ENCODE peak calls at places on chromosomes 1 and 21, in nine cellular contexts. E is HepG2, I is upper lobe of left lung, K is H1, U is K562, Y is SK-N-SH, Z is esophagus muscularis mucosa, O is suprapubic skin, G is GM12878. Q is an unnamed sample.

GRCh38 chr1:16151200-16151708 is 4.6 kb downstream of the EPHA2 start:
- DNase-seq in E (no peak), I (no peak), K (no peak), U (peak), Y (peak), Z (no peak), O (no peak), G (no peak), Q (no peak)

GRCh38 chr1:44903261-44903660 is 60.2 kb upstream of the PTCH2 start:
- DNase-seq in E (no peak), I (no peak), K (no peak), U (no peak), Y (no peak), Z (no peak), O (no peak), G (no peak), Q (no peak)

GRCh38 chr1:176543360-176544136 is 80.6 kb downstream of the PAPPA2 start:
- DNase-seq in E (no peak), I (no peak), K (no peak), U (no peak), Y (no peak), Z (no peak), O (no peak), G (no peak), Q (no peak)

GRCh38 chr21:46049890-46050650 is 47.8 kb upstream of the COL6A2 start:
- DNase-seq in E (no peak), I (no peak), K (peak), U (no peak), Y (no peak), Z (peak), O (no peak), G (no peak), Q (no peak)

GRCh38 chr1:11645670-11646265 is 8.5 kb downstream of the FBXO2 start:
- DNase-seq in E (peak), I (no peak), K (peak), U (peak), Y (peak), Z (no peak), O (no peak), G (no peak), Q (peak)

GRCh38 chr1:32044246-32044645 is 28.5 kb upstream of the TMEM39B start:
- DNase-seq in E (no peak), I (no peak), K (no peak), U (no peak), Y (no peak), Z (no peak), O (no peak), G (no peak), Q (no peak)

GRCh38 chr1:19957779-19958178 is 21.6 kb downstream of the PLA2G2A start:
- DNase-seq in E (peak), I (no peak), K (no peak), U (no peak), Y (no peak), Z (no peak), O (no peak), G (no peak), Q (no peak)

GRCh38 chr1:1603671-1604373 is 3.9 kb upstream of the FNDC10 start:
- DNase-seq in E (no peak), I (peak), K (no peak), U (no peak), Y (no peak), Z (no peak), O (no peak), G (no peak), Q (no peak)

GRCh38 chr1:40930174-40930573 is 49.3 kb upstream of the CTPS1 start:
- DNase-seq in E (peak), I (no peak), K (no peak), U (no peak), Y (no peak), Z (no peak), O (no peak), G (no peak), Q (peak)

GRCh38 chr1:12229386-12229834 is 420 bp upstream of the VPS13D start:
- DNase-seq in E (no peak), I (no peak), K (no peak), U (no peak), Y (no peak), Z (no peak), O (no peak), G (no peak), Q (no peak)

GRCh38 chr21:42829954-42830353 is 49.4 kb downstream of the WDR4 start:
- DNase-seq in E (no peak), I (no peak), K (peak), U (no peak), Y (no peak), Z (no peak), O (peak), G (no peak), Q (no peak)

GRCh38 chr1:171790318-171790717 is 8.9 kb downstream of the METTL13 start:
- DNase-seq in E (no peak), I (no peak), K (no peak), U (no peak), Y (no peak), Z (no peak), O (no peak), G (no peak), Q (no peak)

GRCh38 chr1:231799363-231799986 is 172.9 kb downstream of the DISC1 start:
- DNase-seq in E (no peak), I (no peak), K (no peak), U (no peak), Y (no peak), Z (peak), O (no peak), G (no peak), Q (no peak)

GRCh38 chr1:212593696-212594335 is 14.7 kb upstream of the ATF3 start:
- DNase-seq in E (no peak), I (peak), K (no peak), U (no peak), Y (no peak), Z (peak), O (no peak), G (no peak), Q (no peak)

DNA sequence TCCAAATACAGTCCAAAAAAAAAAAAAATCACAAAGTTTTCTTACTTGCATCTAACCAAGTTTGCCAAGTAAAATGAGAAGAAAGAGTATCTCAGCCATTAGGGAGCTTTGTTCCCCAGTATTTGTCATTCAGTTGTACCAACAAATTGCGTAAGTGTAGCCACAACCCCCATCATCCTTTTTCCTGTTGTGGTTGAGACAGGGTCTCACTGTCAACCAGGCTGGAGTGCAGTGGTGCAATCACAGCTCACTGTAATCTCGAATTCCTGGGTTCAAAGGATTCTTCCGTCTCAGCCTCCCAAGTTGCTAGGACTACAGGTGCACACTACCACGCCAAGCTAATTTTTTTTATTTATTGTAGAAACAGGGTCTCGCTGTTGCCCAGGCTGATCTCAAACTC is 9.5 kb downstream of the STX6 start:
- DNase-seq in E (peak), I (no peak), K (no peak), U (no peak), Y (no peak), Z (no peak), O (no peak), G (no peak), Q (no peak)
- TF ChIP-seq POLR2AphosphoS5 in E (no peak), I (peak), K (no peak), U (no peak), Y (no peak), Z (no peak), O (no peak), G (no peak), Q (no peak)

GRCh38 chr1:166395729-166396128 is 228.9 kb upstream of the FAM78B start:
- DNase-seq in E (no peak), I (no peak), K (no peak), U (no peak), Y (no peak), Z (no peak), O (no peak), G (no peak), Q (no peak)

GRCh38 chr1:166390406-166390805 is 223.6 kb upstream of the FAM78B start:
- DNase-seq in E (no peak), I (no peak), K (no peak), U (no peak), Y (peak), Z (no peak), O (no peak), G (no peak), Q (no peak)

GRCh38 chr1:166391677-166392076 is 224.9 kb upstream of the FAM78B start:
- DNase-seq in E (no peak), I (no peak), K (no peak), U (no peak), Y (no peak), Z (no peak), O (no peak), G (no peak), Q (no peak)
- TF ChIP-seq EP300 in E (no peak), I (no peak), K (no peak), U (no peak), Y (no peak), Z (no peak), O (no peak), G (no peak), Q (no peak)

DNA sequence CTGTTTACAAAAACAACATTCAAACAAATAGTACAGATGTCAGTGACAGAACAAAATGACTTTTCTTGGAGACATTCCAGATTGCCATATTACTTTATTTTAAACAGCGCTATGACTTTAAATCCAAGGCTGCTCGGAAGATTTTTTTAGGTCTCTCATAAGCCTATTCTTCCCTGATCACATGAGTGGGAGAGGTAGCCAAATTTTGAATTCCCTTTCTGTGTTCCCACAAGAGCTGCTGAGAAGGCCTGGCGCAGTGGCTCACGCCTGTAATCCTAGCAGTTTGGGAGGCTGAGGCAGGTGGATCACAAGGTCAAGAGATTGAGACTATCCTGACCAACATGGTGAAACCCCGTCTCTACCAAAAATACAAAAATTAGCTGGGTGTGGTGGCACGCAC is 53.7 kb downstream of the SLC35A3 start:
- DNase-seq in E (no peak), I (no peak), K (no peak), U (no peak), Y (no peak), Z (no peak), O (no peak), G (no peak), Q (no peak)
- TF ChIP-seq POLR2AphosphoS5 in E (no peak), I (no peak), K (no peak), U (no peak), Y (no peak), Z (no peak), O (no peak), G (no peak), Q (no peak)

GRCh38 chr1:51517361-51518032 is 1.6 kb downstream of the EPS15 start:
- DNase-seq in E (no peak), I (no peak), K (no peak), U (no peak), Y (no peak), Z (no peak), O (no peak), G (no peak), Q (no peak)

GRCh38 chr1:51519048-51519856 is at the start of gene EPS15:
- DNase-seq in E (peak), I (peak), K (peak), U (peak), Y (peak), Z (peak), O (peak), G (no peak), Q (peak)

GRCh38 chr1:51518033-51518729 is 885 bp downstream of the EPS15 start:
- DNase-seq in E (peak), I (no peak), K (peak), U (peak), Y (no peak), Z (no peak), O (peak), G (peak), Q (peak)

GRCh38 chr1:51519857-51520699 is 1.0 kb upstream of the EPS15 start:
- DNase-seq in E (no peak), I (no peak), K (no peak), U (peak), Y (no peak), Z (no peak), O (no peak), G (no peak), Q (no peak)

DNA sequence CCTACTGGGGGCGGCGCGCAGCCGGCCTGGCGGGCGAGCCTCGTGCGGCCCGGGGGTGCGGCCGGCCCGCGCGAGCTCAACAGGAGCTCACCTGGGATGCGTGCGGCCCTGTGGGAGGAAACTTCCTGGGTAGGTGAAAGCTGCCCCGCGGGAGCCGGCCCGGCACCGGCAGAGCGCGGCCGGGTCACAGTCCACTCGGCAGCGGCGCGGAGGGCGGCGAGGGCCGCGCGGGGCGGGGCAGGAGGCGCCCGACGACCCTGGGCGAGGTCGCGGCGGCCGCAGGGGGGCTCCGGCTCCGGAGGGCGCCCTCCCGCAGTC is 377 bp downstream of the EPS15 start:
- DNase-seq in E (peak), I (no peak), K (peak), U (no peak), Y (peak), Z (no peak), O (peak), G (no peak), Q (peak)
- TF ChIP-seq EP300 in E (no peak), I (no peak), K (no peak), U (no peak), Y (no peak), Z (no peak), O (no peak), G (no peak), Q (no peak)

GRCh38 chr1:165376041-165376810 is 19.7 kb upstream of the LMX1A start:
- DNase-seq in E (no peak), I (peak), K (peak), U (peak), Y (no peak), Z (peak), O (peak), G (no peak), Q (peak)
- TF ChIP-seq POLR2AphosphoS5 in E (no peak), I (no peak), K (no peak), U (no peak), Y (no peak), Z (peak), O (no peak), G (no peak), Q (peak)

DNA sequence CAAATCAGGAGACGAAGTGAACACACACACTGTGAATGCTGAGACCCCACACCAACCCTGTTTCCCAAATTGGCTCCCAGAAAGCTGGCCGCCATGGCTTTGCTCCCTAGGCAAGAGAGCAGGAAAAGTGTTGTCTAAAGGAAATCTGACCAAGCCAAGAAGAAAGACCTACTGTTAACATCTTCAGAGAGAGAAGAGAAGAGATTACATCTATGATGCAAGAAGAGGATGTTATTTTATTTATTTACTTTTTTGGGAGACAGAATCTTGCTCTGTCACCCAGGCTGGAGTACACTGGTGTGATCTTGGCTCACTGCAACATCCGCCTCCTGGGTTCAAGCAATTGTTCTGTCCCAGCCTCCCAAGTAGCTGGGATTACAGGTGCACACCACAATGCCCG is 21.7 kb downstream of the HMGN2 start:
- DNase-seq in E (no peak), I (no peak), K (no peak), U (no peak), Y (no peak), Z (no peak), O (no peak), G (no peak), Q (no peak)
- TF ChIP-seq EP300 in E (no peak), I (no peak), K (no peak), U (no peak), Y (no peak), Z (no peak), O (no peak), G (no peak), Q (no peak)

GRCh38 chr1:25907473-25908058 is 1.3 kb upstream of the STMN1 start:
- DNase-seq in E (no peak), I (no peak), K (no peak), U (no peak), Y (no peak), Z (no peak), O (no peak), G (no peak), Q (no peak)

GRCh38 chr1:25905680-25906643 is at the start of gene STMN1:
- DNase-seq in E (peak), I (peak), K (peak), U (peak), Y (peak), Z (peak), O (peak), G (peak), Q (peak)

GRCh38 chr1:25903986-25904385 is 2.2 kb downstream of the STMN1 start:
- DNase-seq in E (no peak), I (no peak), K (no peak), U (no peak), Y (no peak), Z (no peak), O (no peak), G (no peak), Q (no peak)

GRCh38 chr1:25906644-25907300 is 553 bp upstream of the STMN1 start:
- DNase-seq in E (no peak), I (no peak), K (no peak), U (no peak), Y (peak), Z (no peak), O (no peak), G (no peak), Q (peak)

DNA sequence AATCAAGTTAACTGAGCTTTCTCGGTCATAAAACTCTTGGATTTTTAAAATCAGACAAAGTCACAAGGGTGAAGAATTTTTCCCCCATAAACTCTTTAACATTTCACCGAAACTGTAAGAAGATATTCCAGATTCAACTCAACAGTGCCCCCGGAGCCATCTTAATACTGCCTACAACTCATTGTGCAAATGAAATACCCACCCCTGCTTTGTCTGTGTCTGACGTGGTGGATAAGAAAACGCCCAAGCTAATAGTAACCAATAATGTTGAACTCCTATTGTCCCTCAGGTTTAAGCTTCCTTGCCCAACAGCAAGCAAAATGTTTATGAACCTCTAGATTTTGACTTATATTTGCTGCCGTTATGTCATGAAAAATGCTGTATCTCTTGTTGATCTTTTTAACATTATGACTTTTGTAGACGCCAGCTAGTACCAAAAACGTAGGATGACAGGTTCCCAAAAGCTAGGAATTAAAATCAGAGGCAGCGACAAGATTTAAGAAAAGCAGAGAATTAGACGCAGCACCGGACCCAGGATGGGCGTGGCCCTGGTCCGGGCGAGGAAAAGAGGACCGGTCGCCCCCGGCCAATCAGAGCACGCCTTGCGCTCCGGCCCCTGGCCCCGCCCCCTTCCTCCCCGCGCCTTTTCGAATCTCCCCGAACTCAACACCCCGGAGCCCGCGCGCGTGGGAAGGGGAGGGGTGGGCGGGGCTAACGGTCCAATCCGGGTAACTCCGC is 1.1 kb downstream of the STMN1 start:
- DNase-seq in E (peak), I (peak), K (peak), U (peak), Y (peak), Z (peak), O (peak), G (peak), Q (peak)
- TF ChIP-seq POLR2AphosphoS5 in E (no peak), I (no peak), K (no peak), U (no peak), Y (peak), Z (peak), O (no peak), G (peak), Q (no peak)

GRCh38 chr1:238961790-238962189 is 424.6 kb upstream of the CHRM3 start:
- DNase-seq in E (no peak), I (no peak), K (no peak), U (no peak), Y (no peak), Z (no peak), O (no peak), G (no peak), Q (no peak)
- TF ChIP-seq EP300 in E (no peak), I (no peak), K (no peak), U (no peak), Y (no peak), Z (no peak), O (no peak), G (no peak), Q (no peak)

GRCh38 chr1:69700770-69701169 is 133.0 kb downstream of the LRRC7 start:
- DNase-seq in E (peak), I (no peak), K (peak), U (no peak), Y (no peak), Z (no peak), O (no peak), G (no peak), Q (no peak)
- TF ChIP-seq POLR2AphosphoS5 in E (no peak), I (no peak), K (no peak), U (no peak), Y (no peak), Z (no peak), O (no peak), G (no peak), Q (no peak)